ENCODE peak calls at places on chromosomes 13 and 19, in eight cellular contexts. C, V, J, P, A, N, K and D are unnamed samples.

GRCh38 chr13:94825507-94825906 is 113.2 kb upstream of the SOX21 start:
- DNase-seq in C (peak; percentile 8), V (no peak), J (no peak), P (peak; percentile 52), A (peak; percentile 9), N (peak; percentile 10), K (no peak), D (no peak)

GRCh38 chr19:33005440-33005839 is 33.4 kb downstream of the FAAP24 start:
- DNase-seq in C (no peak), V (no peak), J (no peak), P (no peak), A (no peak), N (no peak), K (no peak), D (no peak)

GRCh38 chr13:109012115-109012514 is 382.7 kb downstream of the MYO16 start:
- DNase-seq in C (no peak), V (no peak), J (no peak), P (no peak), A (no peak), N (no peak), K (no peak), D (no peak)

GRCh38 chr13:93751117-93751516 is 524.5 kb downstream of the GPC6 start:
- DNase-seq in C (no peak), V (no peak), J (no peak), P (no peak), A (no peak), N (no peak), K (no peak), D (no peak)

GRCh38 chr13:71156550-71156949 is 710.5 kb downstream of the DACH1 start:
- DNase-seq in C (no peak), V (no peak), J (no peak), P (no peak), A (no peak), N (no peak), K (no peak), D (no peak)

GRCh38 chr13:41495044-41495443 is 37.7 kb downstream of the RGCC start:
- DNase-seq in C (no peak), V (no peak), J (no peak), P (no peak), A (no peak), N (no peak), K (no peak), D (no peak)

GRCh38 chr19:18883530-18884304 is 12.2 kb downstream of the CERS1 start:
- DNase-seq in C (no peak), V (no peak), J (no peak), P (no peak), A (no peak), N (no peak), K (no peak), D (no peak)

GRCh38 chr19:42140125-42140754 is 8.0 kb upstream of the POU2F2 start:
- DNase-seq in C (no peak), V (no peak), J (peak; percentile 86), P (peak; percentile 41), A (peak; percentile 63), N (peak; percentile 43), K (no peak), D (peak; percentile 82)

GRCh38 chr19:18590273-18591272 is 2.0 kb downstream of the REX1BD start:
- DNase-seq in C (no peak), V (no peak), J (no peak), P (peak; percentile 76), A (peak; percentile 21), N (peak; percentile 39), K (no peak), D (peak; percentile 64)

GRCh38 chr13:80251403-80251802 is 89.5 kb downstream of the SPRY2 start:
- DNase-seq in C (no peak), V (no peak), J (peak; percentile 17), P (no peak), A (peak; percentile 59), N (peak; percentile 69), K (no peak), D (peak; percentile 67)

GRCh38 chr19:48171584-48172170 is 1.2 kb downstream of the ZSWIM9 start:
- DNase-seq in C (no peak), V (no peak), J (no peak), P (no peak), A (no peak), N (no peak), K (no peak), D (no peak)

GRCh38 chr13:82654851-82655517 is 1227.3 kb downstream of the SLITRK1 start:
- DNase-seq in C (no peak), V (no peak), J (peak; percentile 77), P (peak; percentile 72), A (peak; percentile 76), N (peak; percentile 91), K (no peak), D (no peak)

GRCh38 chr19:33246729-33247440 is 21.2 kb upstream of the SLC7A10 start:
- DNase-seq in C (no peak), V (no peak), J (peak; percentile 25), P (no peak), A (no peak), N (no peak), K (no peak), D (no peak)

GRCh38 chr19:44820648-44821609 is 12.0 kb downstream of the BCAM start:
- DNase-seq in C (no peak), V (no peak), J (peak; percentile 54), P (peak; percentile 52), A (no peak), N (no peak), K (no peak), D (peak; percentile 63)

GRCh38 chr19:29485293-29485692 is 40.5 kb upstream of the VSTM2B start:
- DNase-seq in C (no peak), V (no peak), J (no peak), P (no peak), A (no peak), N (no peak), K (no peak), D (no peak)

GRCh38 chr13:49353908-49354307 is 90.0 kb downstream of the CAB39L start:
- DNase-seq in C (no peak), V (no peak), J (peak; percentile 39), P (no peak), A (no peak), N (no peak), K (no peak), D (no peak)

GRCh38 chr13:21638319-21639282 is 32.3 kb upstream of the FGF9 start:
- DNase-seq in C (no peak), V (peak; percentile 14), J (peak; percentile 29), P (no peak), A (peak; percentile 20), N (peak; percentile 32), K (no peak), D (peak; percentile 48)

GRCh38 chr19:34327851-34328250 is 37.1 kb upstream of the GPI start:
- DNase-seq in C (no peak), V (no peak), J (no peak), P (no peak), A (no peak), N (no peak), K (no peak), D (peak; percentile 66)